ENCODE peak calls at places on chromosomes 13 and 19, in ten cellular contexts. L is keratinocyte; G is CD8-positive, alpha-beta T cell; E is coronary artery; I is RWPE1; C is SK-N-SH; A is HFFc6; S is activated B cell treated with CpG ODN at 0.5 μM for 24 hours; Q is tibial nerve; Z is left ventricle myocardium inferior. F is an unnamed sample.

GRCh38 chr13:103788061-103788652 is 721.9 kb upstream of the SLC10A2 start:
- DNase-seq in L (no peak), G (no peak), E (no peak), I (no peak), C (no peak), A (no peak), S (no peak), Q (no peak), Z (peak), F (no peak)

GRCh38 chr13:61777281-61777680 is 361.6 kb upstream of the PCDH20 start:
- DNase-seq in L (no peak), G (no peak), E (no peak), I (no peak), C (peak), A (no peak), S (no peak), Q (no peak), Z (no peak), F (no peak)

GRCh38 chr13:99895428-99895998 is 76.1 kb downstream of the ZIC5 start:
- DNase-seq in L (no peak), G (no peak), E (no peak), I (no peak), C (peak), A (no peak), S (no peak), Q (no peak), Z (no peak), F (no peak)

GRCh38 chr19:6801397-6802086 is 29.0 kb downstream of the VAV1 start:
- DNase-seq in L (no peak), G (peak), E (no peak), I (peak), C (peak), A (no peak), S (peak), Q (peak), Z (peak), F (no peak)

GRCh38 chr13:110366733-110367132 is 59.6 kb downstream of the COL4A2 start:
- DNase-seq in L (no peak), G (no peak), E (peak), I (no peak), C (no peak), A (no peak), S (no peak), Q (no peak), Z (no peak), F (no peak)

GRCh38 chr19:34411216-34411615 is 7.0 kb downstream of the PDCD2L start:
- DNase-seq in L (no peak), G (no peak), E (peak), I (no peak), C (no peak), A (no peak), S (no peak), Q (no peak), Z (no peak), F (no peak)

GRCh38 chr13:49759503-49759902 is 33.0 kb downstream of the KPNA3 start:
- DNase-seq in L (no peak), G (no peak), E (no peak), I (no peak), C (no peak), A (no peak), S (no peak), Q (no peak), Z (no peak), F (no peak)

GRCh38 chr19:7242601-7243258 is 51.5 kb downstream of the INSR start:
- DNase-seq in L (no peak), G (no peak), E (no peak), I (no peak), C (peak), A (peak), S (no peak), Q (peak), Z (no peak), F (no peak)

GRCh38 chr19:5652261-5652660 is 28.1 kb downstream of the MICOS13 start:
- DNase-seq in L (no peak), G (no peak), E (no peak), I (no peak), C (no peak), A (no peak), S (no peak), Q (no peak), Z (no peak), F (no peak)

GRCh38 chr19:33689138-33689746 is 67.5 kb downstream of the CHST8 start:
- DNase-seq in L (no peak), G (no peak), E (no peak), I (no peak), C (no peak), A (no peak), S (no peak), Q (no peak), Z (no peak), F (no peak)

GRCh38 chr13:18943273-18943672 is 238.4 kb downstream of the TUBA3C start:
- DNase-seq in L (no peak), G (no peak), E (no peak), I (no peak), C (no peak), A (no peak), S (no peak), Q (no peak), Z (no peak), F (no peak)

GRCh38 chr13:113555141-113555540 is 29.4 kb upstream of the TFDP1 start:
- DNase-seq in L (no peak), G (no peak), E (peak), I (no peak), C (no peak), A (no peak), S (no peak), Q (no peak), Z (no peak), F (no peak)

GRCh38 chr19:29672319-29672932 is 7.2 kb downstream of the PLEKHF1 start:
- DNase-seq in L (no peak), G (no peak), E (no peak), I (no peak), C (no peak), A (no peak), S (no peak), Q (no peak), Z (no peak), F (no peak)

GRCh38 chr19:33143897-33144405 is 12.0 kb downstream of the WDR88 start:
- DNase-seq in L (peak), G (peak), E (no peak), I (peak), C (peak), A (peak), S (peak), Q (peak), Z (peak), F (peak)

GRCh38 chr19:16001481-16002312 is 52.9 kb downstream of the OR10H4 start:
- DNase-seq in L (no peak), G (no peak), E (no peak), I (peak), C (no peak), A (peak), S (no peak), Q (peak), Z (no peak), F (no peak)

GRCh38 chr13:110634558-110634957 is 19.2 kb downstream of the NAXD start:
- DNase-seq in L (no peak), G (no peak), E (no peak), I (no peak), C (no peak), A (peak), S (no peak), Q (no peak), Z (no peak), F (no peak)

GRCh38 chr13:63117710-63118109 is 1702.1 kb upstream of the PCDH20 start:
- DNase-seq in L (no peak), G (no peak), E (no peak), I (no peak), C (no peak), A (no peak), S (no peak), Q (no peak), Z (no peak), F (no peak)

GRCh38 chr13:48275507-48275906 is 28.0 kb upstream of the RB1 start:
- DNase-seq in L (no peak), G (no peak), E (no peak), I (no peak), C (no peak), A (no peak), S (no peak), Q (no peak), Z (no peak), F (no peak)

GRCh38 chr13:83883061-83883523 is 818 bp upstream of the SLITRK1 start:
- DNase-seq in L (no peak), G (no peak), E (no peak), I (no peak), C (no peak), A (no peak), S (no peak), Q (no peak), Z (no peak), F (no peak)

GRCh38 chr13:103948477-103948876 is 882.3 kb upstream of the SLC10A2 start:
- DNase-seq in L (no peak), G (no peak), E (no peak), I (no peak), C (no peak), A (no peak), S (no peak), Q (no peak), Z (no peak), F (no peak)

GRCh38 chr13:110495376-110495775 is 66.1 kb downstream of the RAB20 start:
- DNase-seq in L (no peak), G (no peak), E (no peak), I (no peak), C (no peak), A (no peak), S (no peak), Q (no peak), Z (no peak), F (no peak)

GRCh38 chr19:6047741-6048231 is 62.5 kb downstream of the RFX2 start:
- DNase-seq in L (no peak), G (no peak), E (no peak), I (peak), C (peak), A (peak), S (no peak), Q (no peak), Z (no peak), F (peak)

GRCh38 chr13:101751488-101751887 is 299.0 kb downstream of the ITGBL1 start:
- DNase-seq in L (peak), G (no peak), E (no peak), I (peak), C (peak), A (peak), S (no peak), Q (no peak), Z (no peak), F (no peak)

GRCh38 chr13:45280751-45281634 is 60.0 kb downstream of the TPT1 start:
- DNase-seq in L (peak), G (peak), E (no peak), I (peak), C (peak), A (peak), S (peak), Q (peak), Z (peak), F (peak)

GRCh38 chr19:41740415-41741243 is 14.7 kb upstream of the CEACAM6 start:
- DNase-seq in L (no peak), G (no peak), E (no peak), I (no peak), C (no peak), A (no peak), S (no peak), Q (no peak), Z (no peak), F (no peak)

GRCh38 chr19:9309974-9310446 is 372 bp upstream of the ZNF699 start:
- DNase-seq in L (peak), G (no peak), E (peak), I (peak), C (peak), A (no peak), S (no peak), Q (peak), Z (peak), F (no peak)

GRCh38 chr19:51460164-51460992 is 2.1 kb upstream of the SIGLEC8 start:
- DNase-seq in L (no peak), G (no peak), E (peak), I (no peak), C (peak), A (no peak), S (no peak), Q (no peak), Z (no peak), F (no peak)

GRCh38 chr13:98180092-98180491 is 3.0 kb upstream of the RNF113B start:
- DNase-seq in L (no peak), G (no peak), E (no peak), I (no peak), C (no peak), A (no peak), S (no peak), Q (no peak), Z (no peak), F (no peak)

GRCh38 chr19:35959040-35959967 is 23.1 kb downstream of the LRFN3 start:
- DNase-seq in L (no peak), G (peak), E (no peak), I (no peak), C (peak), A (no peak), S (peak), Q (no peak), Z (peak), F (no peak)

GRCh38 chr13:24180743-24181384 is 20.3 kb downstream of the SPATA13 start:
- DNase-seq in L (no peak), G (no peak), E (no peak), I (no peak), C (no peak), A (peak), S (no peak), Q (no peak), Z (no peak), F (no peak)

GRCh38 chr19:40392894-40393517 is 3.0 kb upstream of the HIPK4 start:
- DNase-seq in L (no peak), G (no peak), E (no peak), I (peak), C (no peak), A (no peak), S (no peak), Q (no peak), Z (no peak), F (no peak)
- TF ChIP-seq CTCF in L (peak), G (no peak), E (no peak), I (no peak), C (no peak), A (peak), S (no peak), Q (no peak), Z (peak), F (no peak)

GRCh38 chr19:39128511-39129079 is 3.0 kb downstream of the PAK4 start:
- DNase-seq in L (no peak), G (no peak), E (no peak), I (no peak), C (no peak), A (no peak), S (no peak), Q (no peak), Z (no peak), F (no peak)
- TF ChIP-seq CTCF in L (no peak), G (no peak), E (no peak), I (no peak), C (no peak), A (peak), S (no peak), Q (no peak), Z (no peak), F (no peak)

DNA sequence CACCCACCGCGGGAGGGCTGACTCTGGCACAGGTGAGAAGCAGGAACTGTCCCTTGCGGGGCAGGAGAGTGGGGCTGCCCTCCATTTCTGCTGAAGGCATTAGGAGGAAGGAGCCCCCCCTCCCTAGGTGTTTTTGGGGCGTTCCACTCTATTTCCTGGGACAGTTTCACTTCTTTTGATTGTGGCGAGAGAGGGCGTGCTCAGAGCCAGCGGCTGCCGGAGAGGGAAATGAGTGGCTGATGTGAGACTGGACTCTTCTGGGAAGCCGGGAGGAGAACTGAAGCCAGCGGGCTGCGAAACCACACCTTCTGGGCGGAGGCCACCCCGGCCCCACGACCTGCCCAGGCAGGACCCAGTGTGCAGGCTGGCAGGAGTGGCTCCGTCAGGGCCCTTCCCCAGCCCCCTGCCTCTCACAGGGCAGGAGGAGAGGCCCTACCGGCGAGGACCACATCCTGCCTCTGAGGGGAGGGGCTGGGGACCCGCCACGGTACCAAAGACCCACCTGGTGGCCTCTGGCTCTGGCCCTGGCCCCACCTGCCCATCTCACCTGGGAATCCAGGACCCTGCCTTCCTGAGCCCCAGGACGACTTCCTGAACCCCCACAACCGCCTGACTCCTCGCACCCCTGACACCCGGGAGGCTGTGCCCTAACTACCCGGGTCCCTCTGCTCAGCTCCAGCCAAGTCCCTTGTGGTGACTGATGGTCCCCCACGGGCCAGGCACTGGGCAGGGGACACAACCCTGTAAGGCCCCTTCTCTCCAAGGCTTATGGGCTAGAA is 25.9 kb downstream of the MPND start:
- DNase-seq in L (peak), G (peak), E (no peak), I (peak), C (no peak), A (no peak), S (peak), Q (peak), Z (peak), F (no peak)
- TF ChIP-seq CTCF in L (no peak), G (no peak), E (no peak), I (no peak), C (no peak), A (no peak), S (no peak), Q (no peak), Z (no peak), F (no peak)

GRCh38 chr19:54179921-54180452 is 7.0 kb upstream of the TMC4 start:
- DNase-seq in L (no peak), G (no peak), E (no peak), I (no peak), C (peak), A (peak), S (no peak), Q (no peak), Z (no peak), F (peak)
- TF ChIP-seq CTCF in L (peak), G (no peak), E (no peak), I (no peak), C (peak), A (peak), S (no peak), Q (no peak), Z (peak), F (peak)

GRCh38 chr19:18152444-18152816 is 533 bp upstream of the PIK3R2 start:
- DNase-seq in L (peak), G (peak), E (peak), I (peak), C (peak), A (peak), S (peak), Q (peak), Z (peak), F (peak)

GRCh38 chr19:18150776-18151624 is 2.0 kb upstream of the PIK3R2 start:
- DNase-seq in L (no peak), G (no peak), E (peak), I (no peak), C (no peak), A (no peak), S (no peak), Q (no peak), Z (no peak), F (no peak)

GRCh38 chr19:18152817-18153554 is at the start of gene PIK3R2:
- DNase-seq in L (peak), G (peak), E (peak), I (peak), C (peak), A (peak), S (peak), Q (peak), Z (peak), F (peak)

GRCh38 chr19:18147396-18147795 is 5.6 kb upstream of the PIK3R2 start:
- DNase-seq in L (no peak), G (no peak), E (peak), I (no peak), C (no peak), A (no peak), S (no peak), Q (no peak), Z (no peak), F (no peak)

DNA sequence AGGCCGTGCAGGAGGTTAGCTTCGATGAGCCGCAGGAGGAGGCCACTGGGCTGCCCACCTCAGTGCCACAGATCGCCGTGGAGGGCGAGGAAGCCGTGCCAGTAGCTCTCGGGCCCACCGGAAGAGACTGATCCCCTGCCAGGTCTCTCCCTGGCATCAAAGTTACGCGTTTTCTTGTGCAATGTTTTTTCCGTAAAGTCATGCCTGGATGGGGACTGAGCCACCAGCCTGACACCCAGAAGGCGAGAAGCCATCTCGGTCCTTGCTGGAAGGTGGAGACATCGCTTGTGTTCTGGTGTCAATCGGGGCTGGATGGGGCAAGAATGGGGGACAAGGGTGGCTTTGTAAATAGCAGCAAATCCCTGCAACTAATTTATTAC is 3.4 kb upstream of the PIK3R2 start:
- DNase-seq in L (no peak), G (no peak), E (no peak), I (no peak), C (no peak), A (no peak), S (no peak), Q (no peak), Z (no peak), F (no peak)
- TF ChIP-seq CTCF in L (no peak), G (no peak), E (no peak), I (no peak), C (no peak), A (no peak), S (no peak), Q (no peak), Z (no peak), F (no peak)

F was measured in neural crest cell.